ENCODE peak calls at places on chromosomes 5 and 9, in four cellular contexts. C, U, B and G are unnamed samples.

GRCh38 chr9:128899566-128900322 is 17.8 kb downstream of the LRRC8A start:
- DNase-seq in U (peak; percentile 39), C (no peak), B (no peak), G (no peak)

GRCh38 chr5:52893105-52893504 is 96.0 kb upstream of the ITGA2 start:
- DNase-seq in C (no peak), U (peak; percentile 61), B (no peak), G (peak; percentile 45)

GRCh38 chr5:124871299-124871698 is 124.9 kb upstream of the ZNF608 start:
- DNase-seq in B (no peak), C (no peak), U (peak; percentile 25), G (peak; percentile 94)

GRCh38 chr5:154464435-154464834 is 13.6 kb downstream of the HAND1 start:
- DNase-seq in B (no peak), U (no peak), C (no peak), G (no peak)

GRCh38 chr5:62093981-62094380 is 212.0 kb upstream of the KIF2A start:
- DNase-seq in B (peak; percentile 86), C (no peak), U (peak; percentile 2), G (peak; percentile 83)

GRCh38 chr9:86668488-86668887 is 278.8 kb downstream of the GAS1 start:
- DNase-seq in U (no peak), C (no peak), B (no peak), G (no peak)

GRCh38 chr5:134600600-134600999 is 32.0 kb downstream of the SAR1B start:
- DNase-seq in U (peak; percentile 49), B (no peak), C (no peak), G (peak; percentile 65)

GRCh38 chr5:72443883-72444282 is 63.3 kb downstream of the ZNF366 start:
- DNase-seq in U (no peak), B (no peak), C (no peak), G (no peak)

GRCh38 chr9:85700330-85700729 is 41.4 kb downstream of the AGTPBP1 start:
- DNase-seq in B (no peak), C (no peak), U (no peak), G (no peak)

GRCh38 chr5:43482490-43483064 is 1.1 kb downstream of the TMEM267 start:
- DNase-seq in C (no peak), B (no peak), U (peak; percentile 57), G (peak; percentile 35)

GRCh38 chr9:90724112-90724511 is 77.5 kb upstream of the SYK start:
- DNase-seq in C (no peak), B (no peak), U (peak; percentile 14), G (no peak)

GRCh38 chr5:67377651-67378050 is 181.1 kb upstream of the CD180 start:
- DNase-seq in C (no peak), U (no peak), B (no peak), G (no peak)

GRCh38 chr9:120711354-120711753 is 2.9 kb downstream of the MEGF9 start:
- DNase-seq in B (no peak), U (no peak), C (no peak), G (no peak)

GRCh38 chr5:1967716-1968115 is 85.0 kb upstream of the IRX4 start:
- DNase-seq in B (no peak), U (no peak), C (no peak), G (no peak)

GRCh38 chr9:85516976-85517637 is 224.6 kb downstream of the AGTPBP1 start:
- DNase-seq in U (no peak), C (no peak), B (no peak), G (peak; percentile 32)

GRCh38 chr5:10354048-10354872 is 765 bp downstream of the MARCHF6 start:
- DNase-seq in U (peak; percentile 61), C (no peak), B (peak; percentile 58), G (peak; percentile 58)

GRCh38 chr5:167770461-167770860 is 521.0 kb upstream of the WWC1 start:
- DNase-seq in B (no peak), C (no peak), U (peak; percentile 87), G (peak; percentile 45)

GRCh38 chr5:96747718-96748117 is 60.0 kb downstream of the ERAP1 start:
- DNase-seq in U (no peak), B (no peak), C (no peak), G (no peak)

GRCh38 chr5:179805070-179805528 is 1.6 kb downstream of the MGAT4B start:
- DNase-seq in B (no peak), C (no peak), U (no peak), G (no peak)

GRCh38 chr5:155459889-155460500 is 446.4 kb downstream of the KIF4B start:
- DNase-seq in B (no peak), U (no peak), C (no peak), G (no peak)

GRCh38 chr5:138831703-138832102 is 43.4 kb downstream of the LRRTM2 start:
- DNase-seq in B (no peak), C (no peak), U (no peak), G (peak; percentile 27)

GRCh38 chr9:136860529-136860928 is 5.6 kb downstream of the EDF1 start:
- DNase-seq in U (no peak), C (no peak), B (no peak), G (no peak)

GRCh38 chr9:104088416-104088815 is 5.7 kb upstream of the SMC2 start:
- DNase-seq in B (no peak), C (no peak), U (peak; percentile 17), G (no peak)

GRCh38 chr9:13817754-13818278 is 496.1 kb downstream of the NFIB start:
- DNase-seq in C (no peak), U (no peak), B (no peak), G (peak; percentile 33)

GRCh38 chr5:160375166-160375565 is 4.7 kb upstream of the C1QTNF2 start:
- DNase-seq in B (no peak), C (no peak), U (no peak), G (peak; percentile 35)